ENCODE peak calls at places on chromosome 7, in five cellular contexts. U is naive B cell; L is naive thymus-derived CD8-positive, alpha-beta T cell; F is HL-60; I is ELR. H is an unnamed sample.

GRCh38 chr7:55518836-55519235 is 53.5 kb downstream of the VOPP1 start:
- DNase-seq in U (no peak), L (no peak), F (no peak), I (no peak), H (no peak)

GRCh38 chr7:65381742-65382141 is 8.1 kb downstream of the ZNF92 start:
- DNase-seq in U (no peak), L (no peak), F (no peak), I (no peak), H (no peak)

GRCh38 chr7:127650842-127651555 is 995 bp upstream of the SND1 start:
- DNase-seq in U (peak), L (peak), F (no peak), I (no peak), H (no peak)

GRCh38 chr7:77331938-77332695 is 84.0 kb downstream of the GSAP start:
- DNase-seq in U (peak), L (peak), F (peak), I (peak), H (peak)

GRCh38 chr7:87059525-87060287 is at the start of gene ELAPOR2:
- DNase-seq in U (peak), L (peak), F (no peak), I (peak), H (peak)

GRCh38 chr7:26202019-26202985 is 757 bp downstream of the CBX3 start:
- DNase-seq in U (peak), L (peak), F (no peak), I (peak), H (peak)

GRCh38 chr7:157955383-157955999 is 618.7 kb downstream of the DNAJB6 start:
- DNase-seq in U (no peak), L (no peak), F (no peak), I (no peak), H (no peak)

GRCh38 chr7:16359201-16359600 is 62.1 kb downstream of the CRPPA start:
- DNase-seq in U (no peak), L (no peak), F (no peak), I (no peak), H (no peak)

GRCh38 chr7:155365146-155365874 is 67.6 kb downstream of the INSIG1 start:
- DNase-seq in U (no peak), L (no peak), F (no peak), I (no peak), H (no peak)

GRCh38 chr7:98323597-98324322 is 42.3 kb downstream of the BRI3 start:
- DNase-seq in U (no peak), L (no peak), F (no peak), I (no peak), H (no peak)

GRCh38 chr7:158976849-158977593 is 120.7 kb downstream of the DYNC2I1 start:
- DNase-seq in U (peak), L (peak), F (peak), I (peak), H (peak)

GRCh38 chr7:94440460-94441039 is 45.9 kb downstream of the COL1A2 start:
- DNase-seq in U (no peak), L (no peak), F (no peak), I (no peak), H (peak)

GRCh38 chr7:27868117-27868516 is 128.2 kb downstream of the TAX1BP1 start:
- DNase-seq in U (no peak), L (no peak), F (no peak), I (peak), H (peak)

H was measured in kidney tubule cell.